ENCODE peak calls at places on chromosomes 3 and 15, in eight cellular contexts. G, U, Y, M, N, R, B and E are unnamed samples.

GRCh38 chr3:136882575-136882974 is 20.6 kb downstream of the NCK1 start:
- DNase-seq in M (no peak), B (no peak), R (no peak), G (no peak), N (no peak), U (no peak), Y (no peak), E (no peak)

GRCh38 chr3:108345492-108346205 is 49.3 kb downstream of the HHLA2 start:
- DNase-seq in Y (no peak), R (no peak), M (peak; percentile 15), U (no peak), B (peak; percentile 37), G (no peak), N (peak; percentile 83), E (no peak)

GRCh38 chr15:33068007-33068441 is 126.5 kb downstream of the FMN1 start:
- DNase-seq in B (peak; percentile 40), U (no peak), R (no peak), N (no peak), Y (no peak), M (no peak), G (no peak), E (no peak)

GRCh38 chr3:36309092-36309491 is 71.2 kb upstream of the STAC start:
- DNase-seq in Y (no peak), N (no peak), R (no peak), U (no peak), B (no peak), G (no peak), M (no peak), E (no peak)

GRCh38 chr3:89572261-89572660 is 464.8 kb downstream of the EPHA3 start:
- DNase-seq in N (no peak), R (no peak), Y (no peak), G (no peak), M (peak; percentile 15), U (no peak), B (no peak), E (no peak)

GRCh38 chr3:99903844-99904243 is 86.2 kb downstream of the CMSS1 start:
- DNase-seq in N (no peak), M (peak; percentile 5), R (no peak), G (no peak), U (no peak), Y (no peak), B (no peak), E (no peak)

GRCh38 chr3:127959873-127960272 is 44.8 kb downstream of the KBTBD12 start:
- DNase-seq in Y (peak; percentile 65), M (peak; percentile 4), N (peak; percentile 41), B (peak; percentile 48), R (no peak), U (peak; percentile 50), G (no peak), E (no peak)

GRCh38 chr15:43440721-43441281 is 52.2 kb downstream of the TP53BP1 start:
- DNase-seq in G (peak; percentile 97), Y (peak; percentile 74), R (no peak), U (no peak), N (peak; percentile 56), B (peak; percentile 88), M (peak; percentile 99), E (no peak)

GRCh38 chr3:169075710-169076109 is 587.8 kb downstream of the MECOM start:
- DNase-seq in R (no peak), G (no peak), Y (no peak), N (no peak), U (no peak), M (no peak), B (no peak), E (no peak)

GRCh38 chr3:29826712-29827111 is 545.8 kb downstream of the RBMS3 start:
- DNase-seq in Y (no peak), B (no peak), R (no peak), N (no peak), U (no peak), G (no peak), M (no peak), E (no peak)

GRCh38 chr3:129014148-129014547 is 13.0 kb downstream of the EFCC1 start:
- DNase-seq in M (peak; percentile 16), G (no peak), N (no peak), U (no peak), R (no peak), Y (no peak), B (no peak), E (no peak)

GRCh38 chr15:82650046-82650670 is 3.0 kb upstream of the CPEB1 start:
- DNase-seq in M (no peak), N (no peak), G (no peak), U (no peak), B (no peak), Y (no peak), R (no peak), E (no peak)

GRCh38 chr15:90883971-90884718 is at the start of gene FES:
- DNase-seq in N (no peak), R (no peak), M (peak; percentile 46), B (peak; percentile 84), Y (no peak), U (peak; percentile 59), G (no peak), E (no peak)

GRCh38 chr3:149881879-149882278 is 68.9 kb downstream of the RNF13 start:
- DNase-seq in G (no peak), U (no peak), Y (no peak), B (no peak), R (no peak), N (no peak), M (no peak), E (no peak)

GRCh38 chr3:164222200-164222599 is 856.1 kb downstream of the SI start:
- DNase-seq in U (no peak), B (no peak), N (peak; percentile 34), M (no peak), G (no peak), R (no peak), Y (peak; percentile 67), E (no peak)

GRCh38 chr3:191499307-191500125 is 38.6 kb downstream of the PYDC2 start:
- DNase-seq in G (peak; percentile 3), B (no peak), N (peak; percentile 4), Y (no peak), R (no peak), M (peak; percentile 16), U (peak; percentile 58), E (peak; percentile 16)

GRCh38 chr15:55250951-55251350 is 38.7 kb downstream of the RAB27A start:
- DNase-seq in G (no peak), B (peak; percentile 61), M (no peak), U (no peak), Y (no peak), R (no peak), N (no peak), E (no peak)

GRCh38 chr3:50088725-50089602 is at the start of gene RBM5:
- DNase-seq in M (peak; percentile 91), Y (peak; percentile 30), B (peak; percentile 97), G (peak; percentile 88), U (peak; percentile 87), N (peak; percentile 71), R (peak; percentile 78), E (peak; percentile 97)

GRCh38 chr15:25805006-25805405 is 58.1 kb downstream of the ATP10A start:
- DNase-seq in Y (no peak), R (no peak), M (no peak), N (no peak), G (no peak), U (no peak), B (no peak), E (no peak)

GRCh38 chr3:126108689-126109075 is 24.8 kb upstream of the SLC41A3 start:
- DNase-seq in U (peak; percentile 9), M (no peak), G (no peak), R (no peak), B (no peak), N (no peak), Y (no peak), E (no peak)

GRCh38 chr3:43707998-43708397 is 17.3 kb downstream of the ABHD5 start:
- DNase-seq in M (peak; percentile 96), N (no peak), Y (no peak), G (peak; percentile 60), R (no peak), U (no peak), B (no peak), E (no peak)